ENCODE peak calls at places on chromosomes 6 and 20, in four cellular contexts. Q is HL-60, N is GM12878, A is K562. Y is an unnamed sample.

GRCh38 chr6:136095961-136096360 is 154.2 kb downstream of the MTFR2 start:
- DNase-seq in Q (no peak), N (no peak), A (no peak), Y (no peak)

GRCh38 chr6:7050911-7051779 is 56.6 kb upstream of the RREB1 start:
- DNase-seq in Q (peak), N (no peak), A (no peak), Y (peak)

GRCh38 chr6:116476021-116476678 is 15.0 kb downstream of the CALHM6 start:
- DNase-seq in Q (peak), N (peak), A (no peak), Y (peak)

GRCh38 chr6:85323435-85324040 is 126.3 kb upstream of the NT5E start:
- DNase-seq in Q (peak), N (peak), A (peak), Y (peak)

GRCh38 chr20:38927902-38928578 is 1.8 kb downstream of the FAM83D start:
- DNase-seq in Q (no peak), N (no peak), A (no peak), Y (no peak)

GRCh38 chr6:139472341-139473038 is 98.0 kb upstream of the CITED2 start:
- DNase-seq in Q (peak), N (no peak), A (no peak), Y (no peak)

GRCh38 chr6:148700713-148701392 is 46.0 kb upstream of the UST start:
- DNase-seq in Q (no peak), N (no peak), A (no peak), Y (no peak)

GRCh38 chr20:23050847-23051627 is 1.6 kb upstream of the THBD start:
- DNase-seq in Q (no peak), N (no peak), A (peak), Y (peak)

GRCh38 chr20:25407311-25408169 is at the start of gene GINS1:
- DNase-seq in Q (peak), N (peak), A (peak), Y (peak)

GRCh38 chr20:43971233-43971632 is 56.6 kb downstream of the TOX2 start:
- DNase-seq in Q (no peak), N (no peak), A (no peak), Y (no peak)

GRCh38 chr6:158372570-158372969 is 60.3 kb downstream of the TULP4 start:
- DNase-seq in Q (no peak), N (no peak), A (no peak), Y (no peak)

GRCh38 chr20:51800132-51800721 is 2.1 kb downstream of the SALL4 start:
- DNase-seq in Q (peak), N (no peak), A (peak), Y (peak)

GRCh38 chr6:125245523-125246264 is 56.1 kb downstream of the HDDC2 start:
- DNase-seq in Q (no peak), N (no peak), A (peak), Y (no peak)

GRCh38 chr6:88808381-88808780 is 155.0 kb downstream of the RNGTT start:
- DNase-seq in Q (no peak), N (no peak), A (no peak), Y (no peak)

GRCh38 chr6:16591681-16592549 is 169.3 kb downstream of the ATXN1 start:
- DNase-seq in Q (no peak), N (peak), A (no peak), Y (peak)

GRCh38 chr6:79710127-79710526 is 79.0 kb downstream of the SH3BGRL2 start:
- DNase-seq in Q (no peak), N (no peak), A (no peak), Y (no peak)

GRCh38 chr20:21490105-21490504 is 23.8 kb downstream of the NKX2-2 start:
- DNase-seq in Q (no peak), N (no peak), A (no peak), Y (no peak)

GRCh38 chr20:54173653-54174451 is at the start of gene CYP24A1:
- DNase-seq in Q (no peak), N (no peak), A (no peak), Y (no peak)

GRCh38 chr6:52725530-52726192 is 37.6 kb downstream of the GSTA2 start:
- DNase-seq in Q (no peak), N (no peak), A (no peak), Y (no peak)

GRCh38 chr20:44247676-44248419 is 740 bp downstream of the GDAP1L1 start:
- DNase-seq in Q (peak), N (no peak), A (peak), Y (peak)

GRCh38 chr6:84825461-84825860 is 61.1 kb upstream of the TBX18 start:
- DNase-seq in Q (no peak), N (no peak), A (no peak), Y (no peak)

GRCh38 chr6:56798163-56798562 is 155.5 kb upstream of the DST start:
- DNase-seq in Q (no peak), N (no peak), A (no peak), Y (no peak)

GRCh38 chr20:38973546-38974120 is 11.5 kb downstream of the DHX35 start:
- DNase-seq in Q (no peak), N (no peak), A (no peak), Y (no peak)

GRCh38 chr6:18595774-18596528 is 208.8 kb downstream of the RNF144B start:
- DNase-seq in Q (peak), N (no peak), A (peak), Y (peak)

GRCh38 chr20:8161262-8162071 is 29.4 kb downstream of the PLCB1 start:
- DNase-seq in Q (no peak), N (no peak), A (no peak), Y (no peak)

GRCh38 chr6:45920819-45921511 is 94.7 kb downstream of the CLIC5 start:
- DNase-seq in Q (no peak), N (peak), A (no peak), Y (no peak)

GRCh38 chr20:37504404-37505096 is 16.5 kb upstream of the NNAT start:
- DNase-seq in Q (no peak), N (no peak), A (no peak), Y (no peak)

GRCh38 chr6:14925025-14925595 is 320.8 kb upstream of the JARID2 start:
- DNase-seq in Q (no peak), N (no peak), A (no peak), Y (no peak)

GRCh38 chr6:74605942-74606341 is 599.9 kb downstream of the COL12A1 start:
- DNase-seq in Q (no peak), N (no peak), A (no peak), Y (no peak)

GRCh38 chr6:111603648-111604047 is 2.0 kb downstream of the TRAF3IP2 start:
- DNase-seq in Q (no peak), N (no peak), A (no peak), Y (no peak)

GRCh38 chr6:111600588-111601440 is 4.9 kb downstream of the TRAF3IP2 start:
- DNase-seq in Q (no peak), N (no peak), A (no peak), Y (no peak)

GRCh38 chr6:111600154-111600553 is 5.5 kb downstream of the TRAF3IP2 start:
- DNase-seq in Q (no peak), N (no peak), A (no peak), Y (no peak)

GRCh38 chr6:111602481-111603404 is 2.9 kb downstream of the TRAF3IP2 start:
- DNase-seq in Q (no peak), N (no peak), A (no peak), Y (no peak)

GRCh38 chr6:111601875-111602274 is 3.8 kb downstream of the TRAF3IP2 start:
- DNase-seq in Q (no peak), N (no peak), A (no peak), Y (no peak)
- TF ChIP-seq SPI1 in Q (no peak), N (no peak), A (no peak), Y (no peak)

GRCh38 chr20:57904706-57905105 is 194.9 kb upstream of the PMEPA1 start:
- DNase-seq in Q (no peak), N (no peak), A (no peak), Y (no peak)

GRCh38 chr20:57900226-57900905 is 190.6 kb upstream of the PMEPA1 start:
- DNase-seq in Q (no peak), N (no peak), A (no peak), Y (no peak)

GRCh38 chr20:57899554-57899953 is 189.7 kb upstream of the PMEPA1 start:
- DNase-seq in Q (no peak), N (no peak), A (no peak), Y (no peak)

GRCh38 chr20:57901526-57901925 is 191.7 kb upstream of the PMEPA1 start:
- DNase-seq in Q (no peak), N (no peak), A (no peak), Y (no peak)

DNA sequence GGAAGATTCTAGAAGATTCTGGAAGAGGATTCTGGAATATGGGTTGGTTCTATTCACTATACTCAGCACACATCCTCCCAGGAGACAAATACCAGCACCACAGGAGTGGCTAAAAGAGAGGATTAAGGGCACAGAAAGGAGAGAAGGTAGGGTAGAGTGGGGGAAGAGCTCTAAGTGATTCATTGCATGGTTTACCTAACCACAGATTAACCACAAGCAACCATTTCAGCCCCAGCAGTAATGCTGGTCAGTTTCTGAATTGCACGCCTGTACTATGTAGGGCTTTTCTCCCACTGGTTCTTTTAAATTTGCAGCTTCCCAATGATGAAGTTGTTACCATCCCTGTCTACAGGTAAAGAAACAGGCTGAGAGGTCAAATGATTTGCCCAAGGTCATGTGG is 192.7 kb upstream of the PMEPA1 start:
- DNase-seq in Q (no peak), N (no peak), A (no peak), Y (no peak)
- TF ChIP-seq SPI1 in Q (no peak), N (no peak), A (no peak), Y (no peak)

GRCh38 chr6:151400473-151400872 is 9.1 kb upstream of the ZBTB2 start:
- DNase-seq in Q (no peak), N (no peak), A (no peak), Y (no peak)
- TF ChIP-seq SPI1 in Q (no peak), N (no peak), A (no peak), Y (peak)

GRCh38 chr6:170270984-170271593 is 19.8 kb downstream of the DLL1 start:
- DNase-seq in Q (no peak), N (no peak), A (no peak), Y (no peak)

GRCh38 chr6:170269151-170269872 is 21.6 kb downstream of the DLL1 start:
- DNase-seq in Q (no peak), N (no peak), A (no peak), Y (no peak)

GRCh38 chr6:170268216-170269129 is 22.4 kb downstream of the DLL1 start:
- DNase-seq in Q (no peak), N (no peak), A (no peak), Y (no peak)

GRCh38 chr6:170271771-170272314 is 19.0 kb downstream of the DLL1 start:
- DNase-seq in Q (peak), N (peak), A (no peak), Y (peak)

GRCh38 chr6:170269873-170270541 is 20.9 kb downstream of the DLL1 start:
- DNase-seq in Q (no peak), N (no peak), A (no peak), Y (no peak)
- TF ChIP-seq SPI1 in Q (no peak), N (no peak), A (no peak), Y (no peak)

GRCh38 chr20:49496526-49497216 is 14.2 kb upstream of the KCNB1 start:
- DNase-seq in Q (no peak), N (no peak), A (no peak), Y (no peak)
- TF ChIP-seq SPI1 in Q (no peak), N (no peak), A (no peak), Y (no peak)

GRCh38 chr6:13730704-13731103 is 19.1 kb upstream of the RANBP9 start:
- DNase-seq in Q (no peak), N (no peak), A (no peak), Y (no peak)

GRCh38 chr6:13729891-13730290 is 18.3 kb upstream of the RANBP9 start:
- DNase-seq in Q (no peak), N (no peak), A (no peak), Y (no peak)

GRCh38 chr6:13733178-13733851 is 21.7 kb upstream of the RANBP9 start:
- DNase-seq in Q (no peak), N (no peak), A (no peak), Y (no peak)
- TF ChIP-seq SPI1 in Q (no peak), N (no peak), A (no peak), Y (no peak)

DNA sequence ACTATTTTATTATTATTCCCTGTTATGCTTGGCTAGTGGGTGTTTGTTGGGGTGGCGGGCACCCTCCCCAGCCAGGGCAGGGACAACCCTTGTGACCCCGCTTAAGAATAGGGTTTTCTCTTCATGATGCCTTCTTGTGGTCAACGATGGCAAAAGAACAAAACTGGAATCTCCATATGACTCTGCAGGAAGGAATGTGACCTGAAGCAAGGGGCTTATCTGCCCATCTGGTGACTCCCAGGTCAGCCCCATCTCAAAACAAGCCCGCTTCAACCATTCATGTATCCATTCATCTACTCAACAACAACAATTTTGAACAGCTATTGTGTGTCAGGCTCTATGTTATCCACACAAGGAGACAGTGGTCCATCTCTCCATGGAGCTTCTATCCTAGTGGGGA is 30.9 kb upstream of the TGM6 start:
- DNase-seq in Q (no peak), N (no peak), A (no peak), Y (no peak)
- TF ChIP-seq SPI1 in Q (no peak), N (no peak), A (no peak), Y (no peak)

DNA sequence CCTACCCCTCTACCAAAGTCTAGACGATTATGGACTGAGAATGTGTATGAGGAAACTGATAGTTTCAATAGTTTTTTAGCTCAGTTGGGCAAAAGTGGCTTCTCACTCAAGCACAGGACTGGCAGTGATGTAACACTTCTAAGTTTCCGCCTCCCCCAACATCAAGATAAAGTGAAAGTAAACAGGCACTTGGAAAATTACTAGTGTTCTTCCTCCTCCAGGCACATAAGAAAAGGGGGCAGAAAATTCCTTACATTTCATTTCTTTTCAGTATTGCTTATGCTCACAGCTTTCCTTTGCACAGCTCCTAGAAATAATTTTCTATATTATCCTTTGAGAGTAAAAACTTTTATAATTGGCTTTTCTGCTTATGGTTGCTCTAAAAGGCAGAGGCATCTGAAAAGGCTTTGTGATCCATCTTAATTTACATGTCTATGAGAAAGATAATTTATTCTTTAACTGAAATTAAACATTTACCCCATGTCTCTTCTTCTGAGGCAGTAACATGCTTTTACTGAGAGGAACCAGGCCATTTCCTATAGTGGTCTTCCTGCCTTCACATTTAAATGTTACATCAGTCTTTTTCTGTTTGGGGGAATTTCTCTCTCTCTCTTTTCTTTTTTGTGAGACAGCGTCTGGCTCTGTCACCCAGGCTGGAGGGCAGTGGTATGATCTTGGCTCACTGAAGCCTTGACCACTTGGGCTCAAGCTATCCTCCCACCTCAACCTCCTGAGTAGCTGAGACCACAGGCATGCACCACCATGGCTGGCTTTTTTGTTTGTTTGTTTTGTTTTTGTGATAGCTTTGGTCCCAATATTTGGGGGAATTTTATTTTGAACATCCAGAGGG is 65.0 kb upstream of the EEF1A1 start:
- DNase-seq in Q (peak), N (peak), A (peak), Y (no peak)
- TF ChIP-seq SPI1 in Q (no peak), N (peak), A (no peak), Y (peak)

DNA sequence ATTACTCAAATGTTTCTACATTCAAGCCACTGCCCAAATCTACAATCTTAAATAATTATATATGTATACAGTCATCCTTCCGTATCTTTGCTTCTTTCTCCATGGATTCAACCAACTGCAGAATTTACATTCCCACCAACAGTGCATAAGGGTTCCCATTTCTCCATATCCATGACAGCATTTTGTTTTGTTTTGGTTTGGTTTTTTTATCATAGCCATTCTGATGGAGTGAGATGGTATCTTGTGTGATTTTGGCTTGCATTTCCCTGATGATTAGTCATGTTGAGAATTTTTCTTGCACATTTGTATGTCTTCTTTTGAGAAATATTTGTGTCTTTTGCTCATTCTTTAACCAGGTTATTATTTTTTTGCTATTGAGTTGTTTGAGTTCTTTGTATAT is 198.5 kb downstream of the C6orf118 start:
- DNase-seq in Q (no peak), N (no peak), A (no peak), Y (no peak)
- TF ChIP-seq SPI1 in Q (no peak), N (no peak), A (no peak), Y (no peak)

GRCh38 chr6:70398783-70399730 is 14.3 kb upstream of the FAM135A start:
- DNase-seq in Q (no peak), N (no peak), A (peak), Y (no peak)
- TF ChIP-seq SPI1 in Q (no peak), N (no peak), A (no peak), Y (no peak)

Y was measured in GM12891.